ENCODE peak calls at places on chromosome 17, in seven cellular contexts. One of them, this sample, is unnamed.

GRCh38 chr17:64627797-64628196 is 34.3 kb downstream of the SMURF2 start:
- DNase-seq in heart right ventricle: no peak
- DNase-seq in mammary epithelial cell: no peak
- DNase-seq in progenitor cell of endocrine pancreas: no peak
- DNase-seq in ovary: no peak
- DNase-seq in transverse colon: no peak
- DNase-seq in A549: no peak
- DNase-seq in this sample: no peak

GRCh38 chr17:9021985-9022552 is 759 bp downstream of the NTN1 start:
- DNase-seq in A549: no peak
- DNase-seq in progenitor cell of endocrine pancreas: peak
- DNase-seq in heart right ventricle: peak
- DNase-seq in transverse colon: no peak
- DNase-seq in mammary epithelial cell: peak
- DNase-seq in ovary: no peak
- DNase-seq in this sample: peak

GRCh38 chr17:40520991-40521453 is 19.6 kb upstream of the TNS4 start:
- DNase-seq in ovary: no peak
- DNase-seq in progenitor cell of endocrine pancreas: no peak
- DNase-seq in A549: no peak
- DNase-seq in transverse colon: no peak
- DNase-seq in mammary epithelial cell: no peak
- DNase-seq in heart right ventricle: no peak
- DNase-seq in this sample: no peak

GRCh38 chr17:8126306-8127066 is 2.6 kb upstream of the HES7 start:
- DNase-seq in heart right ventricle: peak
- DNase-seq in progenitor cell of endocrine pancreas: no peak
- DNase-seq in ovary: peak
- DNase-seq in mammary epithelial cell: peak
- DNase-seq in A549: peak
- DNase-seq in transverse colon: peak
- DNase-seq in this sample: peak

GRCh38 chr17:59432657-59433056 is 101.2 kb downstream of the YPEL2 start:
- DNase-seq in ovary: no peak
- DNase-seq in progenitor cell of endocrine pancreas: no peak
- DNase-seq in transverse colon: no peak
- DNase-seq in heart right ventricle: no peak
- DNase-seq in mammary epithelial cell: no peak
- DNase-seq in A549: no peak
- DNase-seq in this sample: no peak

GRCh38 chr17:46984341-46984740 is 5.3 kb upstream of the RPRML start:
- DNase-seq in ovary: no peak
- DNase-seq in transverse colon: peak
- DNase-seq in heart right ventricle: no peak
- DNase-seq in mammary epithelial cell: no peak
- DNase-seq in progenitor cell of endocrine pancreas: no peak
- DNase-seq in A549: no peak
- DNase-seq in this sample: no peak

GRCh38 chr17:27615121-27615520 is 15.9 kb upstream of the LGALS9 start:
- DNase-seq in A549: no peak
- DNase-seq in progenitor cell of endocrine pancreas: no peak
- DNase-seq in transverse colon: no peak
- DNase-seq in mammary epithelial cell: no peak
- DNase-seq in ovary: no peak
- DNase-seq in heart right ventricle: no peak
- DNase-seq in this sample: no peak

GRCh38 chr17:76238847-76239537 is 1.3 kb downstream of the RNF157 start:
- DNase-seq in mammary epithelial cell: no peak
- DNase-seq in A549: no peak
- DNase-seq in transverse colon: no peak
- DNase-seq in heart right ventricle: no peak
- DNase-seq in progenitor cell of endocrine pancreas: no peak
- DNase-seq in ovary: no peak
- DNase-seq in this sample: no peak

GRCh38 chr17:41657164-41657754 is 31.4 kb upstream of the EIF1 start:
- DNase-seq in heart right ventricle: no peak
- DNase-seq in ovary: no peak
- DNase-seq in A549: no peak
- DNase-seq in mammary epithelial cell: peak
- DNase-seq in progenitor cell of endocrine pancreas: no peak
- DNase-seq in transverse colon: no peak
- DNase-seq in this sample: no peak

GRCh38 chr17:69480197-69480596 is 65.7 kb downstream of the MAP2K6 start:
- DNase-seq in heart right ventricle: no peak
- DNase-seq in mammary epithelial cell: peak
- DNase-seq in A549: no peak
- DNase-seq in ovary: no peak
- DNase-seq in progenitor cell of endocrine pancreas: no peak
- DNase-seq in transverse colon: no peak
- DNase-seq in this sample: no peak

GRCh38 chr17:18339933-18340332 is 23.4 kb downstream of the SHMT1 start:
- DNase-seq in ovary: no peak
- DNase-seq in mammary epithelial cell: no peak
- DNase-seq in A549: no peak
- DNase-seq in heart right ventricle: no peak
- DNase-seq in transverse colon: no peak
- DNase-seq in progenitor cell of endocrine pancreas: no peak
- DNase-seq in this sample: no peak

GRCh38 chr17:19579867-19580565 is 46.4 kb downstream of the SLC47A1 start:
- DNase-seq in A549: no peak
- DNase-seq in heart right ventricle: no peak
- DNase-seq in ovary: peak
- DNase-seq in mammary epithelial cell: no peak
- DNase-seq in progenitor cell of endocrine pancreas: peak
- DNase-seq in transverse colon: no peak
- DNase-seq in this sample: peak

GRCh38 chr17:50422738-50423137 is 3.3 kb upstream of the ACSF2 start:
- DNase-seq in A549: no peak
- DNase-seq in mammary epithelial cell: no peak
- DNase-seq in progenitor cell of endocrine pancreas: no peak
- DNase-seq in transverse colon: no peak
- DNase-seq in ovary: no peak
- DNase-seq in heart right ventricle: no peak
- DNase-seq in this sample: no peak

GRCh38 chr17:350706-351435 is 1.7 kb downstream of the RPH3AL start:
- DNase-seq in mammary epithelial cell: peak
- DNase-seq in ovary: peak
- DNase-seq in transverse colon: peak
- DNase-seq in progenitor cell of endocrine pancreas: no peak
- DNase-seq in A549: peak
- DNase-seq in heart right ventricle: peak
- DNase-seq in this sample: no peak

GRCh38 chr17:77445030-77445907 is 304.5 kb downstream of the SEC14L1 start:
- DNase-seq in transverse colon: peak
- DNase-seq in mammary epithelial cell: no peak
- DNase-seq in progenitor cell of endocrine pancreas: no peak
- DNase-seq in heart right ventricle: no peak
- DNase-seq in ovary: peak
- DNase-seq in A549: no peak
- DNase-seq in this sample: no peak

GRCh38 chr17:69058165-69058564 is 2.6 kb downstream of the ABCA9 start:
- DNase-seq in mammary epithelial cell: no peak
- DNase-seq in heart right ventricle: no peak
- DNase-seq in transverse colon: no peak
- DNase-seq in ovary: no peak
- DNase-seq in progenitor cell of endocrine pancreas: no peak
- DNase-seq in A549: no peak
- DNase-seq in this sample: no peak

DNA sequence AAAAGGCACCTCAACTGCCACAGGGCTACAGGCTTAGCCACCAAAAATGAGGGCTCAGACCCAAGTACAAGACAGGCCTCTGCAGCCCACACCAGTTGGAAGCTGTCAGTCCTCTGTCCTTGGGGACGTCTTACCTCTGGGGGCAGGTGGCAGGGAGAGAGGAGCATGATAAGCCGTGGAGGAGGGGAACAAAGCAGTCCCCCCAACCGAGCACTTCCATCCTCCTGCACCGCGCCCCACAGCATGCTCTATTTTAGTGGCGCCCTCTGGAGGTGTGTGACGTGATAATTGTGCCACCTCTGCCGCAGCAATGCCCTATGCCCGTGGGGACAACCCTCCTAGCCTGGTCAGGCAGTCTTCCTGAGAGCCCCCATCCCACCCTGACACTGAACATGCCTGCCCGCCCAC is 13.6 kb downstream of the G6PC3 start:
- DNase-seq in heart right ventricle: no peak
- DNase-seq in transverse colon: no peak
- DNase-seq in ovary: no peak
- DNase-seq in mammary epithelial cell: no peak
- DNase-seq in A549: peak
- DNase-seq in progenitor cell of endocrine pancreas: no peak
- DNase-seq in this sample: peak
- TF ChIP-seq CTCF in heart right ventricle: no peak
- TF ChIP-seq CTCF in transverse colon: no peak
- TF ChIP-seq CTCF in ovary: no peak
- TF ChIP-seq CTCF in mammary epithelial cell: peak
- TF ChIP-seq CTCF in A549: peak
- TF ChIP-seq CTCF in progenitor cell of endocrine pancreas: peak
- TF ChIP-seq CTCF in this sample: peak

DNA sequence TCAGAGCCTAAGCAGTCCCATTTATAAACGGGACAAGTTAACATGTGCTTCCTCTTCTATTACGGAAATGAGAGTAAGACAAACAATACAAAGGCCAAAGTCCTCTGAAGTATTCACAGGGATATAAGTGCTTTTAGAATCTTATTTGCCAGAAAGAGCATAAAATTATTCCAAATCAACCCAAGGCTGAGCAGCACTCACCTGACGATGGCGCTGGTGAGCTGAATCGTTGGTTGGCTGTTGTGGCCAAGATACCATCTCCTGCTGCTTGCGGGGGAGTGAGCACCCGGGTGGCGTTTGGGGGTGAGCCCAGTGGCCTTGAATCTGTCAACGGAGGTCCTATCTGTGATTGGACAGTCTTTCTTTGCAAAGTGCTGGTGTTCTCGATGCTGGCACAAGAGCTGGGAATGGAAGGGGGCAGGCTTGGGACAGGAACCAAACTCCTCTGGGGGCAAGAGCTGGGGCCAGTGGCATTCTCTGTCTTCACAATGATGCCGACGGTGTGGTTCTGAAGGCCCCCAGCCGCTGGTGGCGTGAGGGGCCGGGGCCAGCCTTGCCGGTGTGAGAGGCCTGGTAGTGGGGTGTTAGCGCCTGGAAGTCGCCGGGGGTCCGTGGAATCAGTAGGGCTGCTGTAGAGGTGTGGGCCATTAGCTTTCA is 9.5 kb upstream of the DHRS13 start:
- DNase-seq in mammary epithelial cell: no peak
- DNase-seq in progenitor cell of endocrine pancreas: no peak
- DNase-seq in A549: no peak
- DNase-seq in transverse colon: peak
- DNase-seq in heart right ventricle: no peak
- DNase-seq in ovary: no peak
- DNase-seq in this sample: no peak
- TF ChIP-seq CTCF in mammary epithelial cell: no peak
- TF ChIP-seq CTCF in progenitor cell of endocrine pancreas: no peak
- TF ChIP-seq CTCF in A549: peak
- TF ChIP-seq CTCF in transverse colon: peak
- TF ChIP-seq CTCF in heart right ventricle: no peak
- TF ChIP-seq CTCF in ovary: no peak
- TF ChIP-seq CTCF in this sample: no peak

DNA sequence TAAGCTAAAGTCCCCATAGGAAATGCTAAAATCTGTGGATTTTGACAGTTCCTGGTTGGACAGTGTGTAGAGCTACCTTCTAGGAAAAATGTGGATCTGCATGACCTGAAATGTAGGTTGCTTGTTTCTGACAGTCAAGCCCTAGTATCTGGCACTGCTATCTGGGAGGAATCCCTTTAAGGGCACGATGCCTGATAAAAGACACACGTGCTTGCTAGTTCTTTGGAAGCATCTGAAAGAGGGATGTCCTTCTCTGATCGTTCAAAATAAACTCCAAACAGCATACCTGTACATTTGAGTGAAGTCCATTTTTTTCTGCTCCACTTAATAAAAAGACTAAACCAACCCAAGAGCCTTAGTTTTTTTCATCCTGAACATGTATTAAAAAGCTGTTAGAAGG is 101.3 kb downstream of the CDK5R1 start:
- DNase-seq in mammary epithelial cell: no peak
- DNase-seq in transverse colon: no peak
- DNase-seq in A549: no peak
- DNase-seq in progenitor cell of endocrine pancreas: no peak
- DNase-seq in ovary: no peak
- DNase-seq in heart right ventricle: no peak
- DNase-seq in this sample: no peak
- TF ChIP-seq CTCF in mammary epithelial cell: no peak
- TF ChIP-seq CTCF in transverse colon: no peak
- TF ChIP-seq CTCF in A549: no peak
- TF ChIP-seq CTCF in progenitor cell of endocrine pancreas: no peak
- TF ChIP-seq CTCF in ovary: no peak
- TF ChIP-seq CTCF in heart right ventricle: no peak
- TF ChIP-seq CTCF in this sample: no peak

DNA sequence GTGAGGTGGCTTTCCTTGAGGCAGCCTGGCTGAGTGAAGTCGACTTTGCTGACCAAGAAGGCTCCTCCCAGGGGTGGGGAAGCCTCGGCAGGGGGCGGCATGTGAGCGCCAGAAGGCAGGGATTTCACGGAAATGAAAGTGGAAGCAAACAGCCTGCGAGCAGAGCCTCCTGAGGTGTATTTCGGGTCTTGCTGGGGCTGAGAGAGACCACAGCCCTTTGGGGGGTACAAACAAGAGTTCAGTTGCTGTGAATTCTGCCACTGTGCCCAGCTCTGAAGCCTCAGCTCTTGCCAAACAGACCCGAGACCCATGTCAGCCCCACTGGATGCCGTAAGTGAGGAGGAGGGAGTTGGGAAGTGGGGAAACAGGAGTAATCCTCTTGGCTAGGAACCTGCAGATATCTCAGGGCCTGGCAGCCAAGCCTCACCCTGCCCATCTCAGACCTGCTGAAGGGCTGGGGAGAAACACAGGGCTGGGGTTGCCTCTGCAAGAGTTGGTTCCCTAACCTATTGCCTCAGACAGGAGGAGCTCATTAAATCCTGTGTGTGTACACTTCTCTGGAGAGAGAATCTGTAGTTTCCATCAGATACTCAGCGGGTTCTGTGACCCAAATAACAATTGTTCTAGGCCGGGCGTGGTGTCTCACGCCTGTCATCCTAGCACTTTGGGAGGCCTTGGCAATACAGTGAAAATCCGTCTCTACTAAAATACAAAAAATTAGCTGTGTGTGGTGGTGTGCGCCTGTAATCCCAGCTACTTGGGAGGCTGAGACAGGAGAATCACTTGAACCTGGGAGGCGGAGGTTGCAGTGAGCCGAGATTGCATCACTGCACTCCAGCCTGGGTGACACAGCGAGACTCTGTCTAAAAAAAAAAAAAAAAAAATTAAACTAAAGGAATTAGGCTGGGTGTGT is at the start of gene IFI35:
- DNase-seq in transverse colon: peak
- DNase-seq in progenitor cell of endocrine pancreas: no peak
- DNase-seq in A549: peak
- DNase-seq in mammary epithelial cell: peak
- DNase-seq in heart right ventricle: peak
- DNase-seq in ovary: peak
- DNase-seq in this sample: peak
- TF ChIP-seq CTCF in transverse colon: peak
- TF ChIP-seq CTCF in progenitor cell of endocrine pancreas: peak
- TF ChIP-seq CTCF in A549: peak
- TF ChIP-seq CTCF in mammary epithelial cell: peak
- TF ChIP-seq CTCF in heart right ventricle: peak
- TF ChIP-seq CTCF in ovary: no peak
- TF ChIP-seq CTCF in this sample: no peak

This sample was measured in nephron progenitor cell.